ENCODE peak calls at places on chromosomes 6 and 20, in seven cellular contexts. One of them, this sample, is unnamed.

GRCh38 chr6:36054965-36055364 is 27.4 kb downstream of the MAPK14 start:
- DNase-seq in sigmoid colon: no peak
- DNase-seq in upper lobe of left lung: no peak
- DNase-seq in HCT116: no peak
- DNase-seq in body of pancreas: no peak
- DNase-seq in ovary: no peak
- DNase-seq in heart left ventricle: no peak
- DNase-seq in this sample: no peak

GRCh38 chr20:58056021-58056591 is 172.3 kb downstream of the ANKRD60 start:
- DNase-seq in ovary: no peak
- DNase-seq in HCT116: no peak
- DNase-seq in upper lobe of left lung: peak
- DNase-seq in sigmoid colon: no peak
- DNase-seq in body of pancreas: no peak
- DNase-seq in heart left ventricle: no peak
- DNase-seq in this sample: no peak

GRCh38 chr6:34723203-34723602 is 26.6 kb upstream of the ILRUN start:
- DNase-seq in ovary: no peak
- DNase-seq in HCT116: no peak
- DNase-seq in upper lobe of left lung: no peak
- DNase-seq in sigmoid colon: no peak
- DNase-seq in heart left ventricle: no peak
- DNase-seq in body of pancreas: no peak
- DNase-seq in this sample: no peak

GRCh38 chr20:10312111-10312510 is 93.5 kb downstream of the SNAP25 start:
- DNase-seq in ovary: no peak
- DNase-seq in upper lobe of left lung: no peak
- DNase-seq in HCT116: no peak
- DNase-seq in heart left ventricle: no peak
- DNase-seq in body of pancreas: no peak
- DNase-seq in sigmoid colon: no peak
- DNase-seq in this sample: no peak

GRCh38 chr20:39939241-39939865 is 749.7 kb downstream of the MAFB start:
- DNase-seq in HCT116: no peak
- DNase-seq in heart left ventricle: no peak
- DNase-seq in sigmoid colon: no peak
- DNase-seq in body of pancreas: no peak
- DNase-seq in upper lobe of left lung: no peak
- DNase-seq in ovary: no peak
- DNase-seq in this sample: no peak

GRCh38 chr20:43590036-43590391 is 723 bp upstream of the IFT52 start:
- DNase-seq in HCT116: no peak
- DNase-seq in ovary: peak
- DNase-seq in body of pancreas: peak
- DNase-seq in heart left ventricle: no peak
- DNase-seq in sigmoid colon: peak
- DNase-seq in upper lobe of left lung: peak
- DNase-seq in this sample: no peak

GRCh38 chr20:23874747-23875146 is 4.8 kb downstream of the CST5 start:
- DNase-seq in HCT116: no peak
- DNase-seq in heart left ventricle: no peak
- DNase-seq in body of pancreas: no peak
- DNase-seq in sigmoid colon: no peak
- DNase-seq in ovary: no peak
- DNase-seq in upper lobe of left lung: no peak
- DNase-seq in this sample: no peak

GRCh38 chr6:123321020-123321419 is 315.7 kb downstream of the TRDN start:
- DNase-seq in HCT116: no peak
- DNase-seq in sigmoid colon: no peak
- DNase-seq in heart left ventricle: no peak
- DNase-seq in body of pancreas: no peak
- DNase-seq in ovary: no peak
- DNase-seq in upper lobe of left lung: no peak
- DNase-seq in this sample: no peak

GRCh38 chr20:38536310-38536709 is 44.7 kb upstream of the ADIG start:
- DNase-seq in HCT116: no peak
- DNase-seq in ovary: no peak
- DNase-seq in body of pancreas: no peak
- DNase-seq in heart left ventricle: no peak
- DNase-seq in sigmoid colon: no peak
- DNase-seq in upper lobe of left lung: no peak
- DNase-seq in this sample: no peak

GRCh38 chr6:71239694-71240093 is 48.9 kb upstream of the OGFRL1 start:
- DNase-seq in upper lobe of left lung: no peak
- DNase-seq in sigmoid colon: no peak
- DNase-seq in body of pancreas: no peak
- DNase-seq in heart left ventricle: no peak
- DNase-seq in ovary: no peak
- DNase-seq in HCT116: no peak
- DNase-seq in this sample: no peak

GRCh38 chr6:129965096-129965495 is 53.3 kb upstream of the L3MBTL3 start:
- DNase-seq in HCT116: no peak
- DNase-seq in body of pancreas: no peak
- DNase-seq in ovary: no peak
- DNase-seq in sigmoid colon: no peak
- DNase-seq in upper lobe of left lung: no peak
- DNase-seq in heart left ventricle: no peak
- DNase-seq in this sample: no peak

GRCh38 chr20:44019638-44020335 is 105.1 kb downstream of the TOX2 start:
- DNase-seq in body of pancreas: no peak
- DNase-seq in HCT116: no peak
- DNase-seq in sigmoid colon: no peak
- DNase-seq in heart left ventricle: no peak
- DNase-seq in upper lobe of left lung: no peak
- DNase-seq in ovary: no peak
- DNase-seq in this sample: no peak

GRCh38 chr20:22586645-22587310 is 2.4 kb upstream of the FOXA2 start:
- DNase-seq in sigmoid colon: no peak
- DNase-seq in HCT116: no peak
- DNase-seq in ovary: no peak
- DNase-seq in heart left ventricle: no peak
- DNase-seq in upper lobe of left lung: peak
- DNase-seq in body of pancreas: peak
- DNase-seq in this sample: no peak

GRCh38 chr6:72418495-72418894 is 203.4 kb upstream of the KCNQ5 start:
- DNase-seq in ovary: no peak
- DNase-seq in heart left ventricle: no peak
- DNase-seq in upper lobe of left lung: no peak
- DNase-seq in sigmoid colon: no peak
- DNase-seq in HCT116: no peak
- DNase-seq in body of pancreas: no peak
- DNase-seq in this sample: no peak

GRCh38 chr6:129175066-129175465 is 292.1 kb downstream of the LAMA2 start:
- DNase-seq in sigmoid colon: no peak
- DNase-seq in body of pancreas: no peak
- DNase-seq in upper lobe of left lung: no peak
- DNase-seq in ovary: no peak
- DNase-seq in heart left ventricle: no peak
- DNase-seq in HCT116: no peak
- DNase-seq in this sample: no peak

DNA sequence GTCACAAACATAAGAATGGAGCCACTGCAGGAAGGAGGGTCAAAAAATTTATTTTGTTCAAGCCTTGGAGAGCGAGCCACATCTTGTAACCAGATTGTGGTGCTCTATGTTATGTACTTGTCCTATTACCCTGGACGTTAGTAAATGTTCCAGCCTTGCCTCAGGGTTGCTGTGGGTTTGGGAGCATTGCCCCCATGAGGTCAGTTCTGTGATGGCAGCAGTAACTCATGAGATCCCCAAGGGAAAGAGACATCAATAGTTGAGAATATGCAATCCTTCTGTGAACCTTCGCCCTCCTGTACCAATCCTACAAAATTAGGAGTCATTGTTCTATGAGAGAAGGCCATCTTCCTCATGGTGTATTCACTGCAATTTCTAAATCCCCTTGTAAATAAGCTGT is 16.4 kb upstream of the CFAP206 start:
- DNase-seq in HCT116: peak
- DNase-seq in sigmoid colon: no peak
- DNase-seq in upper lobe of left lung: no peak
- DNase-seq in body of pancreas: no peak
- DNase-seq in ovary: no peak
- DNase-seq in heart left ventricle: no peak
- DNase-seq in this sample: no peak
- TF ChIP-seq CTCF in HCT116: peak
- TF ChIP-seq CTCF in sigmoid colon: no peak
- TF ChIP-seq CTCF in upper lobe of left lung: peak
- TF ChIP-seq CTCF in body of pancreas: peak
- TF ChIP-seq CTCF in ovary: no peak
- TF ChIP-seq CTCF in heart left ventricle: no peak
- TF ChIP-seq CTCF in this sample: no peak

GRCh38 chr20:1567392-1568165 is 10.1 kb upstream of the SIRPD start:
- DNase-seq in heart left ventricle: no peak
- DNase-seq in upper lobe of left lung: no peak
- DNase-seq in HCT116: peak
- DNase-seq in body of pancreas: peak
- DNase-seq in ovary: no peak
- DNase-seq in sigmoid colon: no peak
- DNase-seq in this sample: no peak
- TF ChIP-seq POLR2A in heart left ventricle: no peak
- TF ChIP-seq POLR2A in upper lobe of left lung: no peak
- TF ChIP-seq POLR2A in HCT116: no peak
- TF ChIP-seq POLR2A in body of pancreas: no peak
- TF ChIP-seq POLR2A in ovary: no peak
- TF ChIP-seq POLR2A in sigmoid colon: no peak
- TF ChIP-seq POLR2A in this sample: no peak

GRCh38 chr6:24313477-24314141 is 44.2 kb downstream of the DCDC2 start:
- DNase-seq in HCT116: no peak
- DNase-seq in sigmoid colon: no peak
- DNase-seq in heart left ventricle: no peak
- DNase-seq in ovary: no peak
- DNase-seq in body of pancreas: peak
- DNase-seq in upper lobe of left lung: no peak
- DNase-seq in this sample: no peak
- H3K27ac ChIP-seq in HCT116: no peak
- H3K27ac ChIP-seq in sigmoid colon: no peak
- H3K27ac ChIP-seq in heart left ventricle: no peak
- H3K27ac ChIP-seq in ovary: no peak
- H3K27ac ChIP-seq in body of pancreas: peak
- H3K27ac ChIP-seq in upper lobe of left lung: no peak
- H3K27ac ChIP-seq in this sample: no peak

DNA sequence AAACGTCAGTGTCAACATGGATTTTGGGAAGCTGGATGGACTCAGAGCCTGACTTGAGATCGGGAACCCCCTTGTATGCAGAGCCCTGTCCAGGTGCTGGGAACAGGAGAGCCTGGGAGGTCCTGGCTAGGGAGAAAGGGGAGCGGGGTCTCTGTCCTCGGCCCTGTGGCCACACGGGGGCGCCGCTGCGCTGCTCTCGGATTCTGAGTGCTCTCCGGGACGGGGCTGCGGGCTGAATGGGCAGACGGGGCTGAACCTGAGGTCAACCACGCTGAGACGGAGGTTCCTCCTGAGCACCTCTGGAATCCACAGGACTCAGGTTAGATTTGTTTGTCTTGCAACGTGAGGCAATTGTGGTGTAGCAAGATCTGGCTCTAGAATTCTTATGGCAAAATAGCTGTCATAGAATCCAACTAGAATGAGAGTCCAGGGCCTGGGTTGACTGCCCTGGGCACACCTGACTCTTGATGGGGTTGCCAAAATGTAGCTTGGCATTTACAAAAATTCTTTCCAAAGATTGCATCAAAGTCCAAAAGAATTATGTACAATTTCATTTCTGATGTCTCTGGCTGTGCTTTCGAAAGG is 20.6 kb upstream of the HLA-F start:
- DNase-seq in sigmoid colon: no peak
- DNase-seq in HCT116: peak
- DNase-seq in heart left ventricle: peak
- DNase-seq in body of pancreas: peak
- DNase-seq in ovary: peak
- DNase-seq in upper lobe of left lung: peak
- DNase-seq in this sample: no peak
- TF ChIP-seq CTCF in sigmoid colon: no peak
- TF ChIP-seq CTCF in HCT116: peak
- TF ChIP-seq CTCF in heart left ventricle: peak
- TF ChIP-seq CTCF in body of pancreas: peak
- TF ChIP-seq CTCF in ovary: no peak
- TF ChIP-seq CTCF in upper lobe of left lung: peak
- TF ChIP-seq CTCF in this sample: no peak

GRCh38 chr20:48342822-48343513 is 484.8 kb downstream of the PREX1 start:
- DNase-seq in ovary: no peak
- DNase-seq in body of pancreas: no peak
- DNase-seq in heart left ventricle: no peak
- DNase-seq in HCT116: no peak
- DNase-seq in upper lobe of left lung: no peak
- DNase-seq in sigmoid colon: no peak
- DNase-seq in this sample: no peak
- TF ChIP-seq POLR2A in ovary: no peak
- TF ChIP-seq POLR2A in body of pancreas: no peak
- TF ChIP-seq POLR2A in heart left ventricle: no peak
- TF ChIP-seq POLR2A in HCT116: no peak
- TF ChIP-seq POLR2A in upper lobe of left lung: no peak
- TF ChIP-seq POLR2A in sigmoid colon: no peak
- TF ChIP-seq POLR2A in this sample: no peak

GRCh38 chr6:107504655-107505054 is 14.7 kb downstream of the SOBP start:
- DNase-seq in body of pancreas: no peak
- DNase-seq in heart left ventricle: no peak
- DNase-seq in ovary: no peak
- DNase-seq in upper lobe of left lung: no peak
- DNase-seq in HCT116: no peak
- DNase-seq in sigmoid colon: no peak
- DNase-seq in this sample: no peak
- H3K27ac ChIP-seq in body of pancreas: no peak
- H3K27ac ChIP-seq in heart left ventricle: no peak
- H3K27ac ChIP-seq in ovary: no peak
- H3K27ac ChIP-seq in upper lobe of left lung: no peak
- H3K27ac ChIP-seq in HCT116: no peak
- H3K27ac ChIP-seq in sigmoid colon: no peak
- H3K27ac ChIP-seq in this sample: no peak

This sample was measured in vagina.